ENCODE peak calls at places on chromosomes 5 and 9, in six cellular contexts. D is foreskin keratinocyte; Q is mesendoderm; F is psoas muscle; V is A673; C is CD4-positive, alpha-beta T cell. N is an unnamed sample.

GRCh38 chr5:84227221-84227620 is 157.5 kb downstream of the EDIL3 start:
- DNase-seq in D (no peak), Q (no peak), F (no peak), V (no peak), C (no peak), N (no peak)

GRCh38 chr9:37998881-37999311 is 70.1 kb downstream of the SHB start:
- DNase-seq in D (no peak), Q (no peak), F (peak; percentile 35), V (peak; percentile 55), C (no peak), N (no peak)

GRCh38 chr5:83729389-83729788 is 8.7 kb upstream of the HAPLN1 start:
- DNase-seq in D (no peak), Q (no peak), F (no peak), V (no peak), C (no peak), N (no peak)

GRCh38 chr9:128921881-128922763 is 1.3 kb downstream of the PHYHD1 start:
- DNase-seq in D (peak; percentile 45), Q (peak; percentile 92), F (peak; percentile 56), V (peak; percentile 82), C (no peak), N (no peak)

GRCh38 chr5:21071421-21071820 is 1083.4 kb upstream of the CDH18 start:
- DNase-seq in D (no peak), Q (no peak), F (no peak), V (no peak), C (no peak), N (no peak)

GRCh38 chr5:149062371-149063016 is 368 bp downstream of the SH3TC2 start:
- DNase-seq in D (peak; percentile 99), Q (peak; percentile 80), F (no peak), V (peak; percentile 79), C (no peak), N (no peak)

GRCh38 chr5:143543358-143544255 is 140.1 kb upstream of the NR3C1 start:
- DNase-seq in D (peak; percentile 64), Q (peak; percentile 62), F (no peak), V (no peak), C (no peak), N (no peak)

GRCh38 chr5:128201065-128201926 is 117.7 kb downstream of the SLC12A2 start:
- DNase-seq in D (peak; percentile 42), Q (peak; percentile 78), F (peak; percentile 81), V (peak; percentile 69), C (peak; percentile 75), N (peak; percentile 48)

GRCh38 chr9:129375845-129376244 is 197.8 kb upstream of the IER5L start:
- DNase-seq in D (no peak), Q (no peak), F (no peak), V (no peak), C (no peak), N (no peak)

GRCh38 chr5:113520899-113521298 is 7.4 kb downstream of the YTHDC2 start:
- DNase-seq in D (no peak), Q (no peak), F (no peak), V (no peak), C (no peak), N (no peak)

GRCh38 chr9:137590123-137590468 is 216 bp downstream of the ZMYND19 start:
- DNase-seq in D (no peak), Q (no peak), F (no peak), V (no peak), C (no peak), N (no peak)

GRCh38 chr9:122218070-122218884 is 10.5 kb downstream of the LHX6 start:
- DNase-seq in D (no peak), Q (no peak), F (no peak), V (no peak), C (no peak), N (no peak)

GRCh38 chr9:81814794-81815464 is 113.3 kb upstream of the SPATA31D4 start:
- DNase-seq in D (peak; percentile 62), Q (peak; percentile 96), F (no peak), V (no peak), C (no peak), N (no peak)

GRCh38 chr9:33133186-33133585 is 34.0 kb downstream of the B4GALT1 start:
- DNase-seq in D (peak; percentile 60), Q (no peak), F (peak; percentile 53), V (no peak), C (no peak), N (no peak)

GRCh38 chr5:399296-400281 is 43.4 kb upstream of the EXOC3 start:
- DNase-seq in D (no peak), Q (peak; percentile 88), F (peak; percentile 89), V (peak; percentile 81), C (no peak), N (no peak)

GRCh38 chr5:101590384-101590783 is 687.3 kb upstream of the ST8SIA4 start:
- DNase-seq in D (no peak), Q (peak; percentile 45), F (no peak), V (peak; percentile 5), C (no peak), N (no peak)

GRCh38 chr5:58944221-58944620 is 361.3 kb downstream of the RAB3C start:
- DNase-seq in D (no peak), Q (no peak), F (no peak), V (no peak), C (no peak), N (no peak)

GRCh38 chr5:97601651-97602050 is 418.6 kb upstream of the RIOK2 start:
- DNase-seq in D (no peak), Q (no peak), F (no peak), V (no peak), C (no peak), N (no peak)

GRCh38 chr5:97600486-97600885 is 417.4 kb upstream of the RIOK2 start:
- DNase-seq in D (peak; percentile 7), Q (no peak), F (no peak), V (no peak), C (no peak), N (no peak)
- H3K27ac ChIP-seq in D (no peak overlapping the region), Q (no peak overlapping the region), F (no peak overlapping the region), V (no peak overlapping the region), C (no peak overlapping the region), N (no peak overlapping the region)

DNA sequence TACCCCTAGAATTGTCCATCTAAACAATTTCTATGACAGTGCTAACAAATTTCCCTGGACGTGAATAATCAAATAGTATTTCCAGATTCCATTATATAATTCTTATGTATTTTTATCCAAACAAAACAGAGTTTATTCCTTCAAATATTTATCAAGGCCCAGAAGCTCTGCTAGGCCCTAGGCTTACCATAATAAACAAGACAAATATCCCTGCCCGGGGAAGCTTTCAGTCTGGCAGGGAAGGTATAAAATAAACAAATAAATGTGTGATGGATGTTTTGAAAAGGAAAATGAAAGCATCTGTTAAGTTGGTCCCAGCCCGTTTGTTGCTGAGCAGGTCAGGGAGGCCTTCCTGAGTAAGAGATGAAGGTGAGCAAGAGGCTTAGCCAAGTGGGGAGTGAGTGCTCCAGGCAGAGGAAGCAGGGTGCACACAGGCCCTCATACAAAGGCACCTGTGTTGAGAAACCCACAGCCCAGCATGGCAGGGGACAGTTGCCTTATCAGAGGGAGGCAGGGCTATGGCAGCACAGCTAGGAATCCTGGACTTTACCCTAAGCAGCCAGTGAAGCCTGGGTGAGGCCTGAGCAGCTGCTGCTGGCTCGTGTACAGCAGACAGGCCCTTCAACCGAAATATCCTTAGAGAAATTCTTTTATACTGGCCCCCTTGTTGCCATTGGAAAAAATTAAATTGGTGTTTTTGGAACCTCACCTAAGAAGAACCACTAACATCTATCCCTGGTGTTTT is 7.7 kb upstream of the SLC35D2 start:
- DNase-seq in D (no peak), Q (no peak), F (no peak), V (no peak), C (no peak), N (no peak)
- H3K27ac ChIP-seq in D (no peak overlapping the region), Q (no peak overlapping the region), F (no peak overlapping the region), V (no peak overlapping the region), C (no peak overlapping the region), N (no peak overlapping the region)

GRCh38 chr5:163941068-163941467 is 435.6 kb downstream of the MAT2B start:
- DNase-seq in D (no peak), Q (no peak), F (no peak), V (no peak), C (no peak), N (no peak)

GRCh38 chr5:163938595-163938994 is 433.2 kb downstream of the MAT2B start:
- DNase-seq in D (no peak), Q (no peak), F (no peak), V (no peak), C (no peak), N (no peak)

GRCh38 chr5:163948086-163948666 is 442.8 kb downstream of the MAT2B start:
- DNase-seq in D (no peak), Q (no peak), F (no peak), V (no peak), C (no peak), N (no peak)

GRCh38 chr5:163943546-163943945 is 438.1 kb downstream of the MAT2B start:
- DNase-seq in D (no peak), Q (no peak), F (no peak), V (no peak), C (no peak), N (no peak)
- H3K27ac ChIP-seq in D (no peak overlapping the region), Q (no peak overlapping the region), F (no peak overlapping the region), V (no peak overlapping the region), C (no peak overlapping the region), N (no peak overlapping the region)

DNA sequence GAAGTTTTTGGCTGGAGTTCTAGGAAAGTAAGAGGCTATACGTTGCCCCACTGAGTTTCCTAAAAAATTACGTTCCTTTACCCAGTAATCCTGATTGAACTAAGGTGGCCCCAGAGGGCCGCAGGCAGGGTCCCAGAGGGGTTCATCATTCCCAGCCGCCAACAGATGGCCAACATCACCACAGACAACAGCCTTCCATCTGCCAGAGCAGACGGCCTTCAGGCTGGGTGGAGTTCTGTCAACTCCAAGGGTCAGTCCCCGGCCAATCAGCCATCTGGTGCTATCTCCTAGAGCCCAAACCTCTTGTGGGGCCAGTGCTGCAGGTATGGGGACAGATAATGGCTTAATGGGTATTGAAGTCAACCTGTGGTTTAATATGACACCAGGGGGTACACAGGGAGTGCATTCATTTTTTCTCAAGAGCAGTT is 30.4 kb downstream of the TBC1D2 start:
- DNase-seq in D (no peak), Q (no peak), F (no peak), V (no peak), C (no peak), N (no peak)
- H3K27ac ChIP-seq in D (peak overlapping the region; percentile 55), Q (no peak overlapping the region), F (no peak overlapping the region), V (no peak overlapping the region), C (no peak overlapping the region), N (no peak overlapping the region)

DNA sequence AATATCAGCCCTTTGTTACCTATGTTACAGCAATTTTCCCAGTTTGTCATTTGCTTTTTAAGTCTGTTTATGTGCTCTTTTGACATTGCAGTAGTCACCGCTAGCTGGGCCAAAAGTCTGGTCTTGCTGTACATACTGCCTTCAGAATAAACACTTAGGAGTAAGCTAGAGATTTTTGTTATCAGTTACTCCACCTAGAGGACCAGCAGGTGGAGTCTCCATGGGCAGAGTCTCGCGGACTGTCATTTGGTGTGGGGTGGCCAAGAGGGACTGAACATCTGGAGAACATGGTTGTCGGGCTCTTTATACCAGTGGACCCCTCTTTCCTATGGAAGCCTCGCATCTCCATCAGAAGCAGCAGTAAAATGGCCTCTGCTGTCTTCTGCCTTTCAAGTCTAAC is 10.8 kb upstream of the MGAT1 start:
- DNase-seq in D (no peak), Q (no peak), F (no peak), V (no peak), C (no peak), N (no peak)
- H3K27ac ChIP-seq in D (no peak overlapping the region), Q (no peak overlapping the region), F (peak overlapping the region; percentile 74), V (no peak overlapping the region), C (no peak overlapping the region), N (no peak overlapping the region)

GRCh38 chr5:55570026-55570425 is 35.3 kb upstream of the PLPP1 start:
- DNase-seq in D (no peak), Q (peak; percentile 63), F (no peak), V (no peak), C (no peak), N (no peak)
- H3K27ac ChIP-seq in D (no peak overlapping the region), Q (peak overlapping the region; percentile 88), F (no peak overlapping the region), V (no peak overlapping the region), C (no peak overlapping the region), N (no peak overlapping the region)